ENCODE peak calls at places on chromosome 10, in four cellular contexts. H is nephron progenitor cell, Z is left ventricle myocardium inferior, V is amniotic stem cell. F is an unnamed sample.

GRCh38 chr10:52128056-52128683 is 185.9 kb upstream of the DKK1 start:
- DNase-seq in Z (no peak), V (no peak), H (peak; percentile 41), F (no peak)

GRCh38 chr10:101400529-101400928 is 46.6 kb downstream of the BTRC start:
- DNase-seq in Z (no peak), V (no peak), H (no peak), F (no peak)

GRCh38 chr10:83037653-83038052 is 1101.7 kb upstream of the GHITM start:
- DNase-seq in H (no peak), Z (no peak), V (no peak), F (no peak)

GRCh38 chr10:129033354-129033729 is 433.7 kb upstream of the MGMT start:
- DNase-seq in V (no peak), H (no peak), Z (no peak), F (no peak)

GRCh38 chr10:87750001-87750651 is 67.9 kb downstream of the ATAD1 start:
- DNase-seq in H (no peak), Z (no peak), V (no peak), F (no peak)

GRCh38 chr10:480928-481551 is 208.4 kb downstream of the DIP2C start:
- DNase-seq in Z (no peak), V (no peak), H (no peak), F (no peak)

GRCh38 chr10:98536551-98536950 is 89.8 kb upstream of the HPS1 start:
- DNase-seq in Z (no peak), V (peak; percentile 9), H (no peak), F (no peak)

GRCh38 chr10:18195060-18195799 is 55.0 kb downstream of the CACNB2 start:
- DNase-seq in V (no peak), H (no peak), Z (no peak), F (no peak)

GRCh38 chr10:121594623-121595320 is 3.5 kb downstream of the FGFR2 start:
- DNase-seq in H (no peak), Z (no peak), V (no peak), F (no peak)

GRCh38 chr10:114068054-114068707 is 24.5 kb downstream of the ADRB1 start:
- DNase-seq in V (peak; percentile 13), H (no peak), Z (no peak), F (no peak)

GRCh38 chr10:71462642-71462935 is 65.9 kb downstream of the CDH23 start:
- DNase-seq in Z (no peak), V (no peak), H (no peak), F (no peak)

GRCh38 chr10:120945182-120945581 is 94.0 kb downstream of the WDR11 start:
- DNase-seq in H (no peak), Z (no peak), V (no peak), F (no peak)

GRCh38 chr10:90806677-90807076 is 51.2 kb downstream of the HTR7 start:
- DNase-seq in H (no peak), V (no peak), Z (no peak), F (no peak)

GRCh38 chr10:28253174-28253783 is 49.6 kb downstream of the MPP7 start:
- DNase-seq in H (no peak), Z (no peak), V (no peak), F (no peak)

GRCh38 chr10:22837771-22838170 is 90.1 kb upstream of the ARMC3 start:
- DNase-seq in V (no peak), Z (no peak), H (no peak), F (no peak)

GRCh38 chr10:52566471-52567246 is 205.9 kb downstream of the MBL2 start:
- DNase-seq in H (no peak), Z (no peak), V (peak; percentile 71), F (peak; percentile 27)

GRCh38 chr10:124429576-124429975 is 10.9 kb upstream of the OAT start:
- DNase-seq in V (no peak), H (no peak), Z (no peak), F (no peak)

GRCh38 chr10:79159785-79160184 is 91.0 kb downstream of the ZMIZ1 start:
- DNase-seq in V (no peak), H (no peak), Z (peak; percentile 76), F (no peak)